ENCODE peak calls at places on chromosomes 3 and 15, in ten cellular contexts. L is retina; S is activated T-helper 1 cell treated with Interleukin-2 at 50 U/mL for 16 hours; T is GM13977; H is breast epithelium; B is activated CD4-positive, alpha-beta T cell treated with anti-CD3 and anti-CD28 coated beads for 4 hours; W is NCI-H2171; Z is NCI-H748 treated with DMSO at 0.1 percent for 48 hours; O is WTC11; U is substantia nigra. C is an unnamed sample.

GRCh38 chr15:51861557-51862350 is 32.3 kb downstream of the TMOD3 start:
- DNase-seq in O (no peak), W (no peak), B (peak), Z (no peak), H (no peak), S (peak), L (no peak), U (no peak), T (no peak), C (peak)

GRCh38 chr15:22916606-22917350 is 63.4 kb downstream of the CYFIP1 start:
- DNase-seq in Z (no peak), O (no peak), H (no peak), L (no peak), B (no peak), T (no peak), S (no peak), U (no peak), W (no peak), C (no peak)

GRCh38 chr3:194880940-194881925 is 195.6 kb downstream of the FAM43A start:
- DNase-seq in B (no peak), S (no peak), T (no peak), O (no peak), L (no peak), H (no peak), Z (no peak), W (no peak), U (no peak), C (peak)

GRCh38 chr3:27095588-27096222 is 273.5 kb downstream of the NEK10 start:
- DNase-seq in T (no peak), U (no peak), H (no peak), Z (no peak), L (no peak), B (no peak), W (no peak), O (no peak), S (no peak), C (no peak)

GRCh38 chr15:72784233-72784876 is 797 bp upstream of the ADPGK start:
- DNase-seq in U (peak), T (peak), H (no peak), Z (peak), L (no peak), O (no peak), W (peak), S (no peak), B (no peak), C (peak)

GRCh38 chr15:28125673-28126651 is 26.8 kb upstream of the OCA2 start:
- DNase-seq in T (no peak), Z (no peak), U (no peak), H (no peak), B (no peak), S (no peak), O (no peak), W (peak), L (peak), C (peak)

GRCh38 chr3:162117961-162118360 is 621.4 kb downstream of the OTOL1 start:
- DNase-seq in B (no peak), W (no peak), S (no peak), Z (no peak), H (no peak), O (no peak), L (no peak), U (no peak), T (no peak), C (no peak)

GRCh38 chr3:122730240-122730639 is 49.6 kb downstream of the PARP14 start:
- DNase-seq in H (no peak), W (no peak), O (peak), B (no peak), S (no peak), T (no peak), Z (no peak), L (no peak), U (no peak), C (no peak)

GRCh38 chr3:95037927-95038326 is 975.1 kb downstream of the NSUN3 start:
- DNase-seq in B (no peak), U (no peak), L (no peak), S (no peak), O (no peak), W (no peak), T (no peak), Z (no peak), H (no peak), C (no peak)